ENCODE peak calls at places on chromosome 3, in eight cellular contexts. A is mesothelial cell of epicardium; Q is NCI-H82; D is CD8-positive, alpha-beta memory T cell; T is AG04450; Z is stimulated activated naive CD4-positive, alpha-beta T cell; L is NCI-H524; Y is kidney epithelial cell. B is an unnamed sample.

GRCh38 chr3:108178676-108179075 is 43.5 kb downstream of the IFT57 start:
- DNase-seq in D (no peak), Z (no peak), A (no peak), Q (no peak), Y (no peak), T (no peak), L (no peak), B (no peak)

GRCh38 chr3:123764642-123765041 is 119.5 kb downstream of the MYLK start:
- DNase-seq in Q (no peak), L (no peak), A (no peak), T (no peak), Z (no peak), D (no peak), Y (no peak), B (no peak)

GRCh38 chr3:100662113-100662823 is 47.0 kb upstream of the TFG start:
- DNase-seq in Y (no peak), D (no peak), Z (no peak), L (no peak), T (no peak), A (no peak), Q (no peak), B (no peak)

GRCh38 chr3:38367709-38368108 is 21.1 kb downstream of the XYLB start:
- DNase-seq in Y (no peak), Z (no peak), A (no peak), D (no peak), L (no peak), Q (no peak), T (no peak), B (no peak)

GRCh38 chr3:146503459-146504202 is 34.3 kb upstream of the PLSCR2 start:
- DNase-seq in A (no peak), Q (no peak), Z (no peak), D (no peak), L (no peak), Y (peak; percentile 87), T (peak; percentile 85), B (peak; percentile 51)

GRCh38 chr3:98329392-98330124 is 24.1 kb upstream of the OR5K4 start:
- DNase-seq in Q (peak; percentile 83), L (peak; percentile 35), T (peak; percentile 6), Z (peak; percentile 31), A (no peak), Y (no peak), D (peak; percentile 21), B (peak; percentile 72)

GRCh38 chr3:131109156-131109555 is 82.5 kb downstream of the NEK11 start:
- DNase-seq in T (no peak), Z (no peak), Y (no peak), L (no peak), Q (no peak), D (no peak), A (no peak), B (no peak)

GRCh38 chr3:195914648-195915473 is 6.5 kb upstream of the TNK2 start:
- DNase-seq in D (peak; percentile 85), Y (peak; percentile 90), Z (no peak), T (peak; percentile 94), A (peak; percentile 86), Q (no peak), L (no peak), B (peak; percentile 91)

GRCh38 chr3:12894629-12895028 is 53.3 kb upstream of the RPL32 start:
- DNase-seq in Y (peak; percentile 23), D (no peak), A (no peak), Z (no peak), L (no peak), Q (no peak), T (no peak), B (no peak)

GRCh38 chr3:14902719-14903118 is 44.7 kb upstream of the NR2C2 start:
- DNase-seq in D (no peak), Q (no peak), Z (no peak), A (no peak), Y (no peak), L (no peak), T (no peak), B (peak; percentile 35)

GRCh38 chr3:140752499-140752898 is 74.6 kb downstream of the TRIM42 start:
- DNase-seq in Y (no peak), A (no peak), Z (no peak), L (no peak), Q (no peak), T (no peak), D (no peak), B (no peak)

GRCh38 chr3:158368271-158368670 is 202.7 kb upstream of the MLF1 start:
- DNase-seq in L (peak; percentile 69), A (no peak), Z (no peak), Y (no peak), Q (peak; percentile 93), T (no peak), D (no peak), B (peak; percentile 70)

B was measured in SJCRH30.